ENCODE peak calls at places on chromosomes 6 and 20, in six cellular contexts. Q, O, L, I, M and J are unnamed samples.
A peak's percentile ranks its signal among the peaks of the same experiment; 100 is the strongest.

GRCh38 chr6:100944644-100945043 is 63.5 kb upstream of the ASCC3 start:
- DNase-seq in Q (no peak), O (no peak), L (no peak), I (no peak), M (no peak), J (no peak)

GRCh38 chr20:25285091-25285647 is 37.3 kb downstream of the PYGB start:
- DNase-seq in Q (no peak), O (no peak), L (no peak), I (peak; percentile 83), M (no peak), J (no peak)

GRCh38 chr6:148997863-148998262 is 251.0 kb downstream of the UST start:
- DNase-seq in Q (no peak), O (no peak), L (no peak), I (no peak), M (no peak), J (no peak)

GRCh38 chr20:17525650-17526049 is 5.5 kb downstream of the BFSP1 start:
- DNase-seq in Q (peak; percentile 75), O (no peak), L (no peak), I (peak; percentile 80), M (peak; percentile 53), J (no peak)

GRCh38 chr6:3882865-3883264 is 33.7 kb downstream of the FAM50B start:
- DNase-seq in Q (no peak), O (peak; percentile 64), L (no peak), I (no peak), M (no peak), J (no peak)

GRCh38 chr20:52708137-52708536 is 264.0 kb upstream of the TSHZ2 start:
- DNase-seq in Q (no peak), O (no peak), L (no peak), I (no peak), M (no peak), J (no peak)

GRCh38 chr20:16530201-16530681 is 43.0 kb downstream of the KIF16B start:
- DNase-seq in Q (peak; percentile 92), O (no peak), L (no peak), I (no peak), M (no peak), J (no peak)

GRCh38 chr6:149166747-149167146 is 150.8 kb upstream of the TAB2 start:
- DNase-seq in Q (no peak), O (no peak), L (no peak), I (no peak), M (no peak), J (no peak)

GRCh38 chr6:88232753-88233152 is 66.6 kb upstream of the CNR1 start:
- DNase-seq in Q (no peak), O (no peak), L (no peak), I (no peak), M (no peak), J (no peak)

GRCh38 chr6:121733216-121733615 is 297.8 kb downstream of the GJA1 start:
- DNase-seq in Q (no peak), O (no peak), L (no peak), I (no peak), M (no peak), J (no peak)

GRCh38 chr20:709864-710761 is 34.5 kb upstream of the SCRT2 start:
- DNase-seq in Q (no peak), O (no peak), L (no peak), I (peak; percentile 87), M (no peak), J (peak; percentile 93)